ENCODE peak calls at places on chromosomes 7 and 10, in six cellular contexts. A is uterus; L is CD8-positive, alpha-beta T cell; V is AG10803; R is GM12865; H is cardiac muscle cell. Y is an unnamed sample.

GRCh38 chr10:123270221-123270620 is 116.0 kb downstream of the BUB3 start:
- DNase-seq in A (no peak), L (no peak), V (peak), R (no peak), H (no peak), Y (no peak)

GRCh38 chr10:6239213-6239991 is 36.7 kb downstream of the PFKFB3 start:
- DNase-seq in A (peak), L (peak), V (peak), R (peak), H (no peak), Y (peak)

GRCh38 chr10:34702982-34703381 is 112.1 kb downstream of the PARD3 start:
- DNase-seq in A (no peak), L (no peak), V (no peak), R (no peak), H (no peak), Y (no peak)

GRCh38 chr10:133324198-133324792 is 12.4 kb downstream of the CALY start:
- DNase-seq in A (no peak), L (peak), V (peak), R (peak), H (peak), Y (peak)

GRCh38 chr10:103504181-103504783 is 10.8 kb downstream of the NEURL1 start:
- DNase-seq in A (peak), L (peak), V (peak), R (peak), H (no peak), Y (peak)

GRCh38 chr7:157208758-157209413 is 70.2 kb downstream of the UBE3C start:
- DNase-seq in A (no peak), L (no peak), V (no peak), R (no peak), H (no peak), Y (no peak)

GRCh38 chr10:56319386-56319785 is 41.7 kb downstream of the ZWINT start:
- DNase-seq in A (no peak), L (no peak), V (peak), R (peak), H (no peak), Y (no peak)

GRCh38 chr10:71613877-71614276 is 105.7 kb downstream of the C10orf105 start:
- DNase-seq in A (no peak), L (no peak), V (no peak), R (no peak), H (no peak), Y (no peak)

GRCh38 chr10:62626817-62627216 is 177.7 kb upstream of the ADO start:
- DNase-seq in A (no peak), L (no peak), V (peak), R (no peak), H (no peak), Y (no peak)

GRCh38 chr10:110215751-110216150 is 8.3 kb downstream of the MXI1 start:
- DNase-seq in A (no peak), L (no peak), V (no peak), R (no peak), H (no peak), Y (no peak)

GRCh38 chr10:128623776-128624175 is 497.6 kb upstream of the MKI67 start:
- DNase-seq in A (no peak), L (no peak), V (no peak), R (no peak), H (no peak), Y (no peak)

GRCh38 chr7:96084880-96085551 is 236.9 kb downstream of the SLC25A13 start:
- DNase-seq in A (no peak), L (no peak), V (peak), R (no peak), H (no peak), Y (no peak)

GRCh38 chr10:90133606-90134005 is 432.2 kb downstream of the KIF20B start:
- DNase-seq in A (no peak), L (no peak), V (no peak), R (no peak), H (no peak), Y (no peak)

GRCh38 chr10:90136731-90137316 is 435.4 kb downstream of the KIF20B start:
- DNase-seq in A (no peak), L (no peak), V (no peak), R (peak), H (peak), Y (no peak)

DNA sequence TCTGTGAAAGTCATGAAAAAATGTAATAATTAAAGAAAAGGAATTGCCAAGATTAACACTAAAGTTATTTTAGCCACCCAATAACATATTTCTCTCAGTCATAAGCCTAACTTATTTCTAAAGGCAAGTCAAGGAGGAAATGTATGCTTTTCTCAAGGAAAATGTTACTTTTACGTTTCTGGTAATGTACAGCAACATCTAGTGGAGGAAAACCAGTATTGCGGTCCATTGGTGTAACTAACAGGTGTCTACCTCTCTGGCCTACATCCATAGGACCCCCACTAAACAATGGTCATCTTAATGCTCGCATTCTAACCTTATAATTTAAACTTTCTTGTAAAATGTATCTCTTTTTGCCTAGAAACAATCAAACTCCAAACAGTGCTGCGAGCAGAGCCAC is 437.5 kb downstream of the KIF20B start:
- DNase-seq in A (no peak), L (no peak), V (no peak), R (peak), H (peak), Y (no peak)
- TF ChIP-seq CTCF in A (no peak), L (no peak), V (no peak), R (peak), H (peak), Y (peak)

DNA sequence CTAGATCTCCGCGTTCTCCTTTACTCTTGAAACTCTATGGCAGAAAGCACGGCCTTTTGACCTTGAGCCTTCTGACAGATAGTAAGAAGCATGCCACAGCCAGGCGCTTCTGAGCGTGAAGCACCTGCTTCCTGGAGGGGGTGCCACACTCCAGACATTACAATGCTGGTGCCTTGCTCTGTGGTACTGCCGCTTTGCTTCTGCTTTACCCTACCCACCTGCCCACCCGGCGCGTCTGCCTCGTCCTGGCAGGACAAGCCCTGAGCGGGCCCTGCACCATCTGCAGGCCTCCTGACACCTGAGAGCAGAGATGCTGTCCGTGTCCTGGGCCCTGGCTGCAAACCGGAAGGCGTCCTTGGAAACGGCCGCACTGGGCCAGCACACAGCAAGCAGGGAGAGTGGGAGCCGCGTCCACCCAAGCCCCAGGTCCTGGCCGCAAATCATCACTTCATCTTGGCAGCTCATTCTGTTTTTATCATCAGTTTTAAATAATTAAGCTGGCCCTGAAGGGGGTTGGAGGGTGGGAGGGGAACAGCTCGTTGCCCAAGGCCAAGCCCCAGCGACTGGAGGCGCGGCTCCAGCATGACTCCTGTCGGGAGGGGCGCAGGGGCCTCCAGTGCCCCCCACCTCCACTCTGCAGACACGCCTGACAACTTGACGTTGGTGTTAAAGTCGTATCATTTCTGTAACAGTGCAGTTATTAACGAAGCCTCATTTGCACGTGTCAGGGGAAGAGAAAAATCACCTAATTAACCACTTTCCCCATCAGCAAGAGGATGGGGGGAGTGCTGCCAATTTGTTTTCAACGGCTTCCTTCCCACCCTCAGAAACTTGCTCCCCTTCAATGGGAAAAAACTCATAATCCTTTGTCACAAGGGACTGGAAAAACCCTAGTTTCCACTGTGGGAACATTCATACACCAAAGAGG is 132.2 kb downstream of the MAD1L1 start:
- DNase-seq in A (no peak), L (peak), V (no peak), R (peak), H (peak), Y (no peak)
- TF ChIP-seq CTCF in A (no peak), L (no peak), V (no peak), R (peak), H (no peak), Y (peak)

DNA sequence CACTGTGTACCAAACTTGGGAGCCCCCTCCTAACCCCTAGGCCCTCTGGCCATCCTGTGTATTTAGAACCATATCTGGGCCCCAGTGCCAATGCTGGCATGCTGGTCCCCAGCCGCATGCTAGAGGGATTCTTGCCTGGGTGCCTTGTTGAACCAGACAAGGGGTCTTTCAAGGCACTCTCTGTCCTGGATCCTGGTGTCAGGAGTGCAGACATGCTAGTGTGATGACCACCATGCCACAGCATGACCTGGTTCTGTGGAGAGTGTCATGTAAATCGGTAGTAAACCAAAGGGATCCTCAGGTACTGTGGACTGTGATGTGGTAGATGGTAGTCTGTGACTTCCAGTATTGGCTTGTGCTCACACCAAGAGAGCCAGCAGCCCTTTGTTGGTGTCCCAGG is 222.2 kb upstream of the PODXL start:
- DNase-seq in A (no peak), L (no peak), V (no peak), R (no peak), H (no peak), Y (no peak)
- TF ChIP-seq CTCF in A (no peak), L (no peak), V (no peak), R (no peak), H (no peak), Y (no peak)

DNA sequence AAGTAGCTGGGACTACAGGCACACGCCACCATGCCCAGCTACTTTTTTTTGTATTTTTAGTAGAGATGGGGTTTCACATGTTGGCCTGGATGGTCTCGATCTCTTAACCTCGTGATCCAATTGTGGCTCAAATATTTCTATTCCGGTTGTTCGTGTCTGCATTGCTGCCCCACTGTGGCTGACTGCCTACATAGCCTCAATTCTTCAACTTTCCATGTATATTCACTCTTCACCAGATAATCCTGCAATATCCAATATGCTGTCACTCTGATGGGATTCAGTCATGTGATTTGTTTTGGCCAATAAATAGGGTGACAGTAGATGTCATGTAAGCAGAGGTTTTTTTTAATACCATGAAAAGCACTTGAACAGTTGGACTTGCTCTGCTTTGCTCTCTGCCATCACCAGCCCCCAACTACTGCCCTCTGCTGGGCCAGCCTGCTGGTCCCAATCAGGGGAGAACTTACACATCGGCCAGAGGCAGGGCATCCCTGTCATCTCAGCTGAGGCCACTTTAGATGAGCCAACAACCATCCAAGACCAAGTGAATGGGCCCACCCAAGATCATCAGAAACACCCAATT is 56.7 kb downstream of the NSUN6 start:
- DNase-seq in A (no peak), L (no peak), V (no peak), R (no peak), H (peak), Y (no peak)
- TF ChIP-seq CTCF in A (no peak), L (no peak), V (peak), R (peak), H (peak), Y (peak)

GRCh38 chr10:125160856-125161569 is 650 bp upstream of the CTBP2 start:
- DNase-seq in A (peak), L (no peak), V (peak), R (no peak), H (peak), Y (no peak)
- TF ChIP-seq CTCF in A (no peak), L (no peak), V (no peak), R (no peak), H (peak), Y (peak)

GRCh38 chr10:88730864-88731263 is 24.8 kb downstream of the LIPK start:
- DNase-seq in A (no peak), L (no peak), V (no peak), R (no peak), H (no peak), Y (no peak)

GRCh38 chr10:88725798-88726197 is 19.7 kb downstream of the LIPK start:
- DNase-seq in A (no peak), L (no peak), V (no peak), R (no peak), H (no peak), Y (no peak)

GRCh38 chr10:88733215-88733614 is 26.6 kb upstream of the LIPN start:
- DNase-seq in A (no peak), L (no peak), V (no peak), R (peak), H (no peak), Y (no peak)

GRCh38 chr10:88731296-88731695 is 25.2 kb downstream of the LIPK start:
- DNase-seq in A (no peak), L (no peak), V (no peak), R (peak), H (peak), Y (no peak)

GRCh38 chr10:88728107-88728763 is 22.2 kb downstream of the LIPK start:
- DNase-seq in A (no peak), L (peak), V (no peak), R (peak), H (no peak), Y (peak)
- TF ChIP-seq CTCF in A (no peak), L (no peak), V (peak), R (peak), H (peak), Y (peak)

Y was measured in chondrocyte.